ENCODE peak calls at places on chromosomes 13 and 19, in seven cellular contexts. One of them, this sample, is unnamed.

GRCh38 chr19:6216996-6217751 is 62.6 kb downstream of the MLLT1 start:
- DNase-seq in GM04503: no peak
- DNase-seq in iris pigment epithelial cell: peak; percentile 49
- DNase-seq in NCI-H1417: peak; percentile 75
- DNase-seq in AG09319: no peak
- DNase-seq in Kasumi-1: no peak
- DNase-seq in Peyer's patch: no peak
- DNase-seq in this sample: peak; percentile 8

GRCh38 chr19:18173054-18173571 is 500 bp upstream of the IFI30 start:
- DNase-seq in iris pigment epithelial cell: no peak
- DNase-seq in GM04503: no peak
- DNase-seq in Kasumi-1: no peak
- DNase-seq in NCI-H1417: no peak
- DNase-seq in Peyer's patch: peak; percentile 83
- DNase-seq in AG09319: no peak
- DNase-seq in this sample: no peak

GRCh38 chr19:16316506-16316882 is 8.1 kb upstream of the KLF2 start:
- DNase-seq in iris pigment epithelial cell: no peak
- DNase-seq in NCI-H1417: no peak
- DNase-seq in Kasumi-1: no peak
- DNase-seq in Peyer's patch: no peak
- DNase-seq in GM04503: no peak
- DNase-seq in AG09319: no peak
- DNase-seq in this sample: no peak

GRCh38 chr19:48907671-48908070 is 7.6 kb downstream of the NUCB1 start:
- DNase-seq in NCI-H1417: no peak
- DNase-seq in Peyer's patch: no peak
- DNase-seq in AG09319: no peak
- DNase-seq in iris pigment epithelial cell: no peak
- DNase-seq in Kasumi-1: no peak
- DNase-seq in GM04503: no peak
- DNase-seq in this sample: no peak

GRCh38 chr13:113448885-113449692 is 4.2 kb downstream of the ADPRHL1 start:
- DNase-seq in GM04503: no peak
- DNase-seq in Kasumi-1: peak; percentile 84
- DNase-seq in AG09319: no peak
- DNase-seq in Peyer's patch: peak; percentile 25
- DNase-seq in NCI-H1417: peak; percentile 96
- DNase-seq in iris pigment epithelial cell: no peak
- DNase-seq in this sample: no peak

GRCh38 chr19:28873301-28873700 is 339.6 kb downstream of the UQCRFS1 start:
- DNase-seq in iris pigment epithelial cell: no peak
- DNase-seq in GM04503: no peak
- DNase-seq in Kasumi-1: no peak
- DNase-seq in AG09319: no peak
- DNase-seq in Peyer's patch: no peak
- DNase-seq in NCI-H1417: no peak
- DNase-seq in this sample: no peak

GRCh38 chr19:13610042-13610691 is 103.9 kb upstream of the CACNA1A start:
- DNase-seq in Kasumi-1: no peak
- DNase-seq in GM04503: no peak
- DNase-seq in Peyer's patch: no peak
- DNase-seq in AG09319: no peak
- DNase-seq in iris pigment epithelial cell: no peak
- DNase-seq in NCI-H1417: peak; percentile 100
- DNase-seq in this sample: no peak

GRCh38 chr13:95571941-95572340 is 19.4 kb downstream of the CLDN10 start:
- DNase-seq in NCI-H1417: peak; percentile 73
- DNase-seq in iris pigment epithelial cell: no peak
- DNase-seq in GM04503: no peak
- DNase-seq in AG09319: no peak
- DNase-seq in Peyer's patch: no peak
- DNase-seq in Kasumi-1: no peak
- DNase-seq in this sample: peak; percentile 21

GRCh38 chr19:57171551-57172081 is 4.3 kb upstream of the DUXA start:
- DNase-seq in NCI-H1417: no peak
- DNase-seq in AG09319: no peak
- DNase-seq in iris pigment epithelial cell: peak; percentile 43
- DNase-seq in Kasumi-1: no peak
- DNase-seq in Peyer's patch: no peak
- DNase-seq in GM04503: no peak
- DNase-seq in this sample: peak; percentile 15

GRCh38 chr13:48304132-48304876 is 753 bp downstream of the RB1 start:
- DNase-seq in NCI-H1417: peak; percentile 55
- DNase-seq in iris pigment epithelial cell: peak; percentile 63
- DNase-seq in GM04503: peak; percentile 14
- DNase-seq in AG09319: peak; percentile 19
- DNase-seq in Kasumi-1: peak; percentile 45
- DNase-seq in Peyer's patch: peak; percentile 78
- DNase-seq in this sample: peak; percentile 43

GRCh38 chr19:51029718-51030117 is 3.3 kb upstream of the KLK11 start:
- DNase-seq in AG09319: no peak
- DNase-seq in Peyer's patch: no peak
- DNase-seq in iris pigment epithelial cell: no peak
- DNase-seq in GM04503: no peak
- DNase-seq in Kasumi-1: no peak
- DNase-seq in NCI-H1417: no peak
- DNase-seq in this sample: no peak

GRCh38 chr13:39263033-39263432 is 224.8 kb downstream of the NHLRC3 start:
- DNase-seq in AG09319: no peak
- DNase-seq in NCI-H1417: peak; percentile 55
- DNase-seq in Kasumi-1: peak; percentile 39
- DNase-seq in GM04503: no peak
- DNase-seq in iris pigment epithelial cell: peak; percentile 31
- DNase-seq in Peyer's patch: no peak
- DNase-seq in this sample: peak; percentile 48

GRCh38 chr13:21234537-21234936 is 58.1 kb downstream of the MRPL57 start:
- DNase-seq in AG09319: no peak
- DNase-seq in GM04503: no peak
- DNase-seq in Peyer's patch: no peak
- DNase-seq in Kasumi-1: no peak
- DNase-seq in NCI-H1417: peak; percentile 41
- DNase-seq in iris pigment epithelial cell: no peak
- DNase-seq in this sample: no peak

GRCh38 chr13:97125051-97125809 is 96.9 kb upstream of the MBNL2 start:
- DNase-seq in AG09319: peak; percentile 65
- DNase-seq in iris pigment epithelial cell: peak; percentile 98
- DNase-seq in GM04503: no peak
- DNase-seq in NCI-H1417: peak; percentile 85
- DNase-seq in Peyer's patch: no peak
- DNase-seq in Kasumi-1: no peak
- DNase-seq in this sample: peak; percentile 80

GRCh38 chr19:52896431-52897148 is 845 bp downstream of the ZNF320 start:
- DNase-seq in NCI-H1417: peak; percentile 52
- DNase-seq in AG09319: no peak
- DNase-seq in Peyer's patch: no peak
- DNase-seq in Kasumi-1: no peak
- DNase-seq in GM04503: no peak
- DNase-seq in iris pigment epithelial cell: peak; percentile 32
- DNase-seq in this sample: peak; percentile 2

GRCh38 chr13:47117268-47117667 is 220.4 kb upstream of the HTR2A start:
- DNase-seq in Kasumi-1: no peak
- DNase-seq in NCI-H1417: no peak
- DNase-seq in iris pigment epithelial cell: peak; percentile 48
- DNase-seq in Peyer's patch: no peak
- DNase-seq in AG09319: peak; percentile 11
- DNase-seq in GM04503: peak; percentile 34
- DNase-seq in this sample: peak; percentile 43

GRCh38 chr13:50226515-50227147 is 211.4 kb downstream of the KCNRG start:
- DNase-seq in iris pigment epithelial cell: no peak
- DNase-seq in Peyer's patch: no peak
- DNase-seq in GM04503: no peak
- DNase-seq in AG09319: no peak
- DNase-seq in NCI-H1417: no peak
- DNase-seq in Kasumi-1: no peak
- DNase-seq in this sample: no peak

GRCh38 chr13:23741879-23742510 is 147.2 kb downstream of the MIPEP start:
- DNase-seq in iris pigment epithelial cell: no peak
- DNase-seq in GM04503: no peak
- DNase-seq in AG09319: no peak
- DNase-seq in Peyer's patch: no peak
- DNase-seq in NCI-H1417: no peak
- DNase-seq in Kasumi-1: no peak
- DNase-seq in this sample: no peak

GRCh38 chr19:1942078-1942933 is 1.3 kb downstream of the CSNK1G2 start:
- DNase-seq in AG09319: no peak
- DNase-seq in Kasumi-1: peak; percentile 75
- DNase-seq in Peyer's patch: peak; percentile 87
- DNase-seq in NCI-H1417: peak; percentile 76
- DNase-seq in iris pigment epithelial cell: peak; percentile 83
- DNase-seq in GM04503: no peak
- DNase-seq in this sample: peak; percentile 47

GRCh38 chr13:31755803-31756212 is 16.5 kb downstream of the RXFP2 start:
- DNase-seq in AG09319: no peak
- DNase-seq in GM04503: peak; percentile 81
- DNase-seq in Peyer's patch: no peak
- DNase-seq in Kasumi-1: no peak
- DNase-seq in NCI-H1417: no peak
- DNase-seq in iris pigment epithelial cell: peak; percentile 34
- DNase-seq in this sample: no peak

GRCh38 chr19:52138614-52139290 is 986 bp downstream of the ZNF616 start:
- DNase-seq in NCI-H1417: peak; percentile 51
- DNase-seq in Peyer's patch: peak; percentile 34
- DNase-seq in iris pigment epithelial cell: peak; percentile 20
- DNase-seq in GM04503: no peak
- DNase-seq in Kasumi-1: peak; percentile 69
- DNase-seq in AG09319: no peak
- DNase-seq in this sample: no peak

GRCh38 chr19:35860436-35860817 is 3.7 kb downstream of the KIRREL2 start:
- DNase-seq in Kasumi-1: no peak
- DNase-seq in AG09319: no peak
- DNase-seq in Peyer's patch: no peak
- DNase-seq in iris pigment epithelial cell: no peak
- DNase-seq in GM04503: no peak
- DNase-seq in NCI-H1417: no peak
- DNase-seq in this sample: no peak

GRCh38 chr19:1261512-1261862 is 7.6 kb upstream of the CIRBP start:
- DNase-seq in Kasumi-1: peak; percentile 24
- DNase-seq in Peyer's patch: no peak
- DNase-seq in GM04503: no peak
- DNase-seq in NCI-H1417: no peak
- DNase-seq in iris pigment epithelial cell: no peak
- DNase-seq in AG09319: no peak
- DNase-seq in this sample: no peak

GRCh38 chr13:24747248-24748151 is 16.5 kb upstream of the RNF17 start:
- DNase-seq in Kasumi-1: no peak
- DNase-seq in GM04503: no peak
- DNase-seq in NCI-H1417: peak; percentile 50
- DNase-seq in Peyer's patch: no peak
- DNase-seq in AG09319: no peak
- DNase-seq in iris pigment epithelial cell: peak; percentile 40
- DNase-seq in this sample: no peak

GRCh38 chr19:43316591-43317319 is 36.7 kb upstream of the CD177 start:
- DNase-seq in NCI-H1417: peak; percentile 1
- DNase-seq in iris pigment epithelial cell: peak; percentile 24
- DNase-seq in Kasumi-1: no peak
- DNase-seq in AG09319: no peak
- DNase-seq in GM04503: no peak
- DNase-seq in Peyer's patch: no peak
- DNase-seq in this sample: peak; percentile 9

GRCh38 chr13:110017379-110017778 is 231.0 kb upstream of the IRS2 start:
- DNase-seq in NCI-H1417: no peak
- DNase-seq in AG09319: peak; percentile 49
- DNase-seq in Peyer's patch: no peak
- DNase-seq in GM04503: peak; percentile 65
- DNase-seq in iris pigment epithelial cell: peak; percentile 83
- DNase-seq in Kasumi-1: no peak
- DNase-seq in this sample: peak; percentile 96

GRCh38 chr13:75934889-75935288 is 298.8 kb downstream of the LMO7 start:
- DNase-seq in Peyer's patch: no peak
- DNase-seq in NCI-H1417: no peak
- DNase-seq in AG09319: peak; percentile 7
- DNase-seq in GM04503: peak; percentile 8
- DNase-seq in iris pigment epithelial cell: peak; percentile 86
- DNase-seq in Kasumi-1: no peak
- DNase-seq in this sample: peak; percentile 83

GRCh38 chr19:16458391-16459128 is 13.2 kb downstream of the EPS15L1 start:
- DNase-seq in GM04503: no peak
- DNase-seq in Peyer's patch: no peak
- DNase-seq in NCI-H1417: no peak
- DNase-seq in AG09319: no peak
- DNase-seq in Kasumi-1: no peak
- DNase-seq in iris pigment epithelial cell: no peak
- DNase-seq in this sample: peak; percentile 72